ENCODE peak calls at places on chromosomes 7 and 10, in five cellular contexts. One of them, this sample, is unnamed.

GRCh38 chr7:78434281-78434680 is 635.7 kb downstream of the PHTF2 start:
- DNase-seq in heart left ventricle: no peak
- DNase-seq in sigmoid colon: no peak
- DNase-seq in HCT116: no peak
- DNase-seq in erythroblast: no peak
- DNase-seq in this sample: no peak

GRCh38 chr7:40810274-40810673 is 675.5 kb downstream of the SUGCT start:
- DNase-seq in heart left ventricle: no peak
- DNase-seq in sigmoid colon: no peak
- DNase-seq in HCT116: no peak
- DNase-seq in erythroblast: no peak
- DNase-seq in this sample: no peak

GRCh38 chr7:143286522-143286890 is 1.6 kb upstream of the CASP2 start:
- DNase-seq in heart left ventricle: no peak
- DNase-seq in sigmoid colon: no peak
- DNase-seq in HCT116: no peak
- DNase-seq in erythroblast: no peak
- DNase-seq in this sample: no peak

GRCh38 chr7:47091141-47091540 is 490.8 kb downstream of the TNS3 start:
- DNase-seq in heart left ventricle: no peak
- DNase-seq in sigmoid colon: no peak
- DNase-seq in HCT116: no peak
- DNase-seq in erythroblast: no peak
- DNase-seq in this sample: no peak

GRCh38 chr7:106752345-106752744 is 91.4 kb upstream of the CCDC71L start:
- DNase-seq in heart left ventricle: no peak
- DNase-seq in sigmoid colon: no peak
- DNase-seq in HCT116: no peak
- DNase-seq in erythroblast: no peak
- DNase-seq in this sample: no peak

GRCh38 chr10:106795619-106796018 is 368.9 kb downstream of the SORCS1 start:
- DNase-seq in heart left ventricle: no peak
- DNase-seq in sigmoid colon: peak
- DNase-seq in HCT116: no peak
- DNase-seq in erythroblast: peak
- DNase-seq in this sample: peak

GRCh38 chr7:80150621-80151273 is 16.1 kb downstream of the GNAI1 start:
- DNase-seq in heart left ventricle: no peak
- DNase-seq in sigmoid colon: no peak
- DNase-seq in HCT116: no peak
- DNase-seq in erythroblast: no peak
- DNase-seq in this sample: no peak

GRCh38 chr7:45901566-45901965 is 13.3 kb downstream of the IGFBP1 start:
- DNase-seq in heart left ventricle: no peak
- DNase-seq in sigmoid colon: no peak
- DNase-seq in HCT116: no peak
- DNase-seq in erythroblast: no peak
- DNase-seq in this sample: no peak

GRCh38 chr10:44981172-44982113 is 2.8 kb upstream of the DEPP1 start:
- DNase-seq in heart left ventricle: peak
- DNase-seq in sigmoid colon: peak
- DNase-seq in HCT116: peak
- DNase-seq in erythroblast: no peak
- DNase-seq in this sample: no peak

GRCh38 chr7:47553309-47553708 is 28.6 kb downstream of the TNS3 start:
- DNase-seq in heart left ventricle: no peak
- DNase-seq in sigmoid colon: no peak
- DNase-seq in HCT116: no peak
- DNase-seq in erythroblast: no peak
- DNase-seq in this sample: no peak

GRCh38 chr10:970311-971149 is 17.7 kb upstream of the GTPBP4 start:
- DNase-seq in heart left ventricle: no peak
- DNase-seq in sigmoid colon: no peak
- DNase-seq in HCT116: no peak
- DNase-seq in erythroblast: no peak
- DNase-seq in this sample: no peak

GRCh38 chr10:86001521-86001920 is 365.1 kb downstream of the GRID1 start:
- DNase-seq in heart left ventricle: no peak
- DNase-seq in sigmoid colon: no peak
- DNase-seq in HCT116: no peak
- DNase-seq in erythroblast: no peak
- DNase-seq in this sample: no peak

GRCh38 chr7:136976504-136977251 is 108.2 kb downstream of the CHRM2 start:
- DNase-seq in heart left ventricle: no peak
- DNase-seq in sigmoid colon: no peak
- DNase-seq in HCT116: no peak
- DNase-seq in erythroblast: no peak
- DNase-seq in this sample: no peak

GRCh38 chr10:59625842-59626522 is 83.7 kb downstream of the SLC16A9 start:
- DNase-seq in heart left ventricle: peak
- DNase-seq in sigmoid colon: peak
- DNase-seq in HCT116: peak
- DNase-seq in erythroblast: peak
- DNase-seq in this sample: peak

GRCh38 chr7:2709553-2710165 is 21.7 kb downstream of the AMZ1 start:
- DNase-seq in heart left ventricle: no peak
- DNase-seq in sigmoid colon: no peak
- DNase-seq in HCT116: peak
- DNase-seq in erythroblast: peak
- DNase-seq in this sample: peak

DNA sequence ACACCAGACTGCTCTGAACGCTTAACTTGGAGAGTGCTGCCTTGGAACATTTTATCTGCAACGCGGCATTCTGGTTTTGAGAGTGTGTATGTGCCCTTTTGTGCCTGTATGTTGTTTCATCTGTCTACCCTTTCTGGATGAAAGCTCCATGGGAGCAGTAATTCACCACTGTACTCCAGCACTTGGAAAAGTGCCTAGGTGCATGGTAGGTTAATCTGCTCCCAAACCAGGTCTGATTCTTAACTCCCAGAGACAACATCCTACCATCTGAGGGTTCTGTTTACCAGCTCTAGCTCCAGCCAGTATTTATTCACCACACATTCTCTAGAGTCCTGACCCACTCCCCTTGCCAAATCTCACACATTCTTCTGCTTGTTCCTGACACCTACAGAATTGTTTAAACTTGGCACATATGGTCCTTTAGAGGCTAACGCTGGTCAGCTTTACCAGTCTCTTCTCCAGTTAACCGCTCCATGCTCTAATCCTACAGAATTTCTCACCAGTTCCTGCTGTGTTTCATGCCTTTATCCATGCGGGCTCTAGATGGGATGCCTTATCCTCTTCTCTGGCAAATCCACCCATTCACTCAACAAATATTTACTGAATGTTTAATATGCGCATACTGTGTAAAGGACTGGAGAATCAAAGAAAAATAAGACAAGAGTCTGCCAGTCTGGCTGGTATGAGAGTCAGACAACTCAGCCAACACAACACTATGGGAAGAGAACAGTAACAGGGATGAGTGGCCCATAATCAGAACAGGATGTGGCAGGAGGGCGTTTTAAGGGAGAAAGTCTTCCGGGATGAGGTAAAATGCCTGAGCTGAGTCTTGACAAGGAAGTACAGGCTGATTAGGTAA is 46.4 kb downstream of the MTPN start:
- DNase-seq in heart left ventricle: no peak
- DNase-seq in sigmoid colon: no peak
- DNase-seq in HCT116: no peak
- DNase-seq in erythroblast: no peak
- DNase-seq in this sample: no peak
- TF ChIP-seq POLR2A in heart left ventricle: no peak
- TF ChIP-seq POLR2A in sigmoid colon: no peak
- TF ChIP-seq POLR2A in HCT116: no peak
- TF ChIP-seq POLR2A in erythroblast: no peak
- TF ChIP-seq POLR2A in this sample: no peak

DNA sequence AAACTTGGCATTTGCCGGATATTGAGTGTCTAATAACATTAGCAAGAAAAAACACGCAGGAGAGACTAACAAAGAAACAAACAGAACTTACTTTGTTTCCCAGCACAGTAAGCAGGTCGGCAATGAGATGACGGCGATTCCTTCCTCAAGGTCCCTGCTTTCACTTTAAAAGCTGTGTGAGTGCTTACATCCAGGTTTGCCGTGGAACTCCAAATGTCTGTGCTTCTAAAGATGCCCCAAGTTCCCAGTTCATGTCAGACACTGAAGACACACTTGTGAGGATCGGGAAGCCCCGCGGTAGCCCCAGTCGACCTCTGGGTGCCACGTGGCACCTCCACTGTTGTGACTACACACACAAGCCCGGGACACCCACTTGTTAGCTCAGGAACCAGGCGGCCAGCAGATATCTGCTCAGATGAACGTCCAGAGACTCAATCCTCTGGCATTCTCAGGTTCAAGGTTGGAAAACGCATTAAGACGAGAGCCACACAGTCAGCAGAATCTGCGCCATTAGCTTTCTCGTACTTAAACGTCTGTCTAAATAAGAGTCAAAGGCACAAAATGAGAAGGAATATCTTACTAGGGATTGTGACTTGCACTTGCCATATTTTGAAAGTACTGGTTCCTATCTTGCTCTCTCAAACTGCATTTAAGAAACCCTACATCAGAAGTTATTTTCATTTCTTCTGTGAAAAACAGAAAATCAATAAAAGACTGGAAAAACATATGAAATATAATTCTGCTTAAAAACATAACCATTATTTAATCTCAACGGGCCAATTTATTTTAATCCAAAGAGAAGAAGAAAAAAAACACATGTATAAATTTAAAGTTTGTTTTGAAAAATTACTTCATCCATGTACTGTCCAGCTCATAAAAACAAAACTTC is 207.6 kb upstream of the KLF14 start:
- DNase-seq in heart left ventricle: peak
- DNase-seq in sigmoid colon: no peak
- DNase-seq in HCT116: no peak
- DNase-seq in erythroblast: no peak
- DNase-seq in this sample: peak
- TF ChIP-seq POLR2A in heart left ventricle: no peak
- TF ChIP-seq POLR2A in sigmoid colon: no peak
- TF ChIP-seq POLR2A in HCT116: no peak
- TF ChIP-seq POLR2A in erythroblast: no peak
- TF ChIP-seq POLR2A in this sample: no peak

GRCh38 chr7:26188291-26188999 is 12.1 kb downstream of the HNRNPA2B1 start:
- DNase-seq in heart left ventricle: no peak
- DNase-seq in sigmoid colon: no peak
- DNase-seq in HCT116: no peak
- DNase-seq in erythroblast: no peak
- DNase-seq in this sample: no peak
- TF ChIP-seq POLR2A in heart left ventricle: no peak
- TF ChIP-seq POLR2A in sigmoid colon: no peak
- TF ChIP-seq POLR2A in HCT116: no peak
- TF ChIP-seq POLR2A in erythroblast: peak
- TF ChIP-seq POLR2A in this sample: no peak

GRCh38 chr10:62805139-62806092 is 896 bp downstream of the ADO start:
- DNase-seq in heart left ventricle: peak
- DNase-seq in sigmoid colon: peak
- DNase-seq in HCT116: no peak
- DNase-seq in erythroblast: peak
- DNase-seq in this sample: peak

GRCh38 chr10:62810131-62810530 is 5.6 kb downstream of the ADO start:
- DNase-seq in heart left ventricle: no peak
- DNase-seq in sigmoid colon: no peak
- DNase-seq in HCT116: no peak
- DNase-seq in erythroblast: no peak
- DNase-seq in this sample: no peak

GRCh38 chr10:62803993-62804383 is 532 bp upstream of the ADO start:
- DNase-seq in heart left ventricle: no peak
- DNase-seq in sigmoid colon: no peak
- DNase-seq in HCT116: no peak
- DNase-seq in erythroblast: no peak
- DNase-seq in this sample: no peak

GRCh38 chr10:62806246-62806645 is 1.7 kb downstream of the ADO start:
- DNase-seq in heart left ventricle: no peak
- DNase-seq in sigmoid colon: no peak
- DNase-seq in HCT116: no peak
- DNase-seq in erythroblast: peak
- DNase-seq in this sample: no peak

DNA sequence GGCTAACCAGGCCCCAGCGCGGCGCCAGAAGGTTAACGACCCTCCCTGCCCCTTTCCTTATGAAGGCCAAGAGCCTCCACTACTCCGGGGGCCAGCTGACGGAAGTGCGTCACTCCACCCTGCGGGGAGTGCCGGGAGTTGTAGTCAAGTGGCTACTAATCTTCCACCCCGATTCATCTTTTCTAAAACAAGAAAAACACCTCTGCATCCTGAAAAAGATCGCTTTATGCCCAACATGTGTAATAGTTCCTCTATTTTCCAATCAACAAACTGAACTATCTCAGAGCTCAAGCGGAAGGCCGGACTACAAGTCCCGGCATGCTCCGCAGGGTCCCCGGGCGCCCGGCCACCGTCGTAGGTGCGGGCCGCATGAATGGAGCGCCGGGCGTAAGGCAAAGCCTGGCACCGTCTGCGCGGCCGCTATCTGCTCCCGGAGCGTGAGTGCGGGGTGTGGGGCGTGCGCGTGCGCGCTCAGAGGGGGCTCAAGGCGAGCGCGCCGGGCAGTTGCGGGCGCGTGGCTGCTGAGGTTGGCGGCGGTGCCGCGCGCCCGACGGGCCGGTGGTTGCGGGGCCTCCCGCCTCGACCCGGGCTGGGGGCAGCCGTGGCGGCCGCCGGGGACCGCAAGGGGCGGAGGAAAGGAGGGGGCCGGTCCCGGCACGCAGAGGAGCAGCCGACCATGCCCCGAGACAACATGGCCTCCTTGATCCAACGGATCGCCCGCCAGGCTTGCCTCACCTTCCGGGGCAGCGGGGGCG is at the start of gene ADO:
- DNase-seq in heart left ventricle: peak
- DNase-seq in sigmoid colon: peak
- DNase-seq in HCT116: peak
- DNase-seq in erythroblast: peak
- DNase-seq in this sample: peak
- TF ChIP-seq POLR2A in heart left ventricle: no peak
- TF ChIP-seq POLR2A in sigmoid colon: peak
- TF ChIP-seq POLR2A in HCT116: peak
- TF ChIP-seq POLR2A in erythroblast: peak
- TF ChIP-seq POLR2A in this sample: peak

GRCh38 chr10:110225756-110226554 is 18.6 kb downstream of the MXI1 start:
- DNase-seq in heart left ventricle: peak
- DNase-seq in sigmoid colon: peak
- DNase-seq in HCT116: peak
- DNase-seq in erythroblast: peak
- DNase-seq in this sample: peak
- TF ChIP-seq POLR2A in heart left ventricle: no peak
- TF ChIP-seq POLR2A in sigmoid colon: no peak
- TF ChIP-seq POLR2A in HCT116: no peak
- TF ChIP-seq POLR2A in erythroblast: peak
- TF ChIP-seq POLR2A in this sample: peak

DNA sequence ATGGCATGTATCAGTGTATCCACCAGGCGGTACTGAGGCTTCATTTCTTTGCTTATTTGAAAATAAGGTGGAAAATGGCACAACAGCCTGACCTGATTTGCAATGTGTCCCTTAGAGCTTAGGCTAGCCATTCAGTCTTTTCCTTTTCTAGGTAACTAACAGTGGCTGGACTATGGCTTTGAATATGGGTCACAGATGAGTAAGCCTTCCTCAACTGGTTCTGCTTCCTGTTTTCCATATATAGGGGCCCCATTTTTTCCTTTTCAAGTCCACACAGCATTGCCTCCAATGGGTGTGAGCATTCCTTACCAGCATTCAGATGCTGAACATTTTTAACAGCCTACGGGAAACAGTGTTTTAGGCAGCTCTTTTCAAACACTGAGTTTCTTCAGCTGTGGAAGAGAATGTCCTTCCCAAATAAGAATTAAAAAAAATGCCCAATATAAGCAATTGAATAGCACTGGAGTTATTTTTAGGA is 3.9 kb upstream of the ITGB1 start:
- DNase-seq in heart left ventricle: no peak
- DNase-seq in sigmoid colon: no peak
- DNase-seq in HCT116: peak
- DNase-seq in erythroblast: no peak
- DNase-seq in this sample: no peak
- TF ChIP-seq POLR2A in heart left ventricle: no peak
- TF ChIP-seq POLR2A in sigmoid colon: no peak
- TF ChIP-seq POLR2A in HCT116: no peak
- TF ChIP-seq POLR2A in erythroblast: no peak
- TF ChIP-seq POLR2A in this sample: no peak

This sample was measured in upper lobe of left lung.